ENCODE peak calls at places on chromosome 3, in eight cellular contexts. H is uterus, O is IMR-90, B is kidney, Y is natural killer cell, G is GM13976, X is fibroblast of pulmonary artery, R is HFFc6. M is an unnamed sample.

GRCh38 chr3:47018269-47018611 is 38.8 kb downstream of the NBEAL2 start:
- DNase-seq in H (no peak), O (no peak), B (no peak), Y (no peak), G (no peak), X (no peak), R (no peak), M (no peak)

GRCh38 chr3:78337801-78338211 is 1297.9 kb downstream of the ROBO2 start:
- DNase-seq in H (no peak), O (no peak), B (no peak), Y (no peak), G (no peak), X (peak), R (peak), M (no peak)

GRCh38 chr3:141202682-141203081 is 28.9 kb upstream of the PXYLP1 start:
- DNase-seq in H (no peak), O (no peak), B (no peak), Y (no peak), G (no peak), X (no peak), R (no peak), M (no peak)

GRCh38 chr3:45367451-45367850 is 20.9 kb upstream of the LARS2 start:
- DNase-seq in H (no peak), O (peak), B (no peak), Y (no peak), G (no peak), X (peak), R (peak), M (no peak)

GRCh38 chr3:6018456-6018855 is 830.9 kb downstream of the EDEM1 start:
- DNase-seq in H (no peak), O (no peak), B (no peak), Y (no peak), G (no peak), X (no peak), R (no peak), M (no peak)

GRCh38 chr3:132660056-132660744 is at the start of gene UBA5:
- DNase-seq in H (peak), O (peak), B (peak), Y (peak), G (peak), X (peak), R (peak), M (peak)

GRCh38 chr3:182007441-182007840 is 295.7 kb downstream of the SOX2 start:
- DNase-seq in H (no peak), O (no peak), B (no peak), Y (no peak), G (no peak), X (no peak), R (no peak), M (no peak)

GRCh38 chr3:111785034-111785433 is 74.0 kb upstream of the PHLDB2 start:
- DNase-seq in H (no peak), O (no peak), B (no peak), Y (no peak), G (no peak), X (peak), R (no peak), M (no peak)

GRCh38 chr3:80232760-80233159 is 465.0 kb upstream of the ROBO1 start:
- DNase-seq in H (no peak), O (peak), B (no peak), Y (no peak), G (no peak), X (peak), R (no peak), M (no peak)

GRCh38 chr3:130533247-130533646 is 16.3 kb downstream of the COL6A6 start:
- DNase-seq in H (no peak), O (no peak), B (no peak), Y (no peak), G (no peak), X (no peak), R (no peak), M (no peak)

GRCh38 chr3:15646924-15647511 is 45.5 kb downstream of the BTD start:
- DNase-seq in H (peak), O (peak), B (peak), Y (no peak), G (no peak), X (peak), R (peak), M (no peak)

GRCh38 chr3:154148541-154148940 is 27.4 kb downstream of the ARHGEF26 start:
- DNase-seq in H (no peak), O (no peak), B (no peak), Y (no peak), G (no peak), X (no peak), R (no peak), M (no peak)

GRCh38 chr3:11944052-11944673 is 60.0 kb upstream of the SYN2 start:
- DNase-seq in H (no peak), O (peak), B (no peak), Y (no peak), G (no peak), X (peak), R (peak), M (no peak)

GRCh38 chr3:113695426-113695817 is 1.0 kb downstream of the USF3 start:
- DNase-seq in H (no peak), O (peak), B (no peak), Y (no peak), G (peak), X (peak), R (peak), M (no peak)

GRCh38 chr3:140394488-140395133 is 283.3 kb upstream of the TRIM42 start:
- DNase-seq in H (no peak), O (no peak), B (no peak), Y (no peak), G (no peak), X (no peak), R (no peak), M (no peak)

GRCh38 chr3:160340351-160340750 is 58.7 kb downstream of the IFT80 start:
- DNase-seq in H (no peak), O (no peak), B (no peak), Y (no peak), G (no peak), X (no peak), R (no peak), M (no peak)
- TF ChIP-seq CTCF in H (no peak), O (no peak), B (no peak), Y (no peak), G (no peak), X (no peak), R (no peak), M (no peak)

GRCh38 chr3:147313513-147313912 is 92.8 kb downstream of the ZIC4 start:
- DNase-seq in H (no peak), O (no peak), B (no peak), Y (no peak), G (no peak), X (no peak), R (no peak), M (no peak)
- TF ChIP-seq CTCF in H (no peak), O (no peak), B (no peak), Y (no peak), G (no peak), X (no peak), R (no peak), M (no peak)

DNA sequence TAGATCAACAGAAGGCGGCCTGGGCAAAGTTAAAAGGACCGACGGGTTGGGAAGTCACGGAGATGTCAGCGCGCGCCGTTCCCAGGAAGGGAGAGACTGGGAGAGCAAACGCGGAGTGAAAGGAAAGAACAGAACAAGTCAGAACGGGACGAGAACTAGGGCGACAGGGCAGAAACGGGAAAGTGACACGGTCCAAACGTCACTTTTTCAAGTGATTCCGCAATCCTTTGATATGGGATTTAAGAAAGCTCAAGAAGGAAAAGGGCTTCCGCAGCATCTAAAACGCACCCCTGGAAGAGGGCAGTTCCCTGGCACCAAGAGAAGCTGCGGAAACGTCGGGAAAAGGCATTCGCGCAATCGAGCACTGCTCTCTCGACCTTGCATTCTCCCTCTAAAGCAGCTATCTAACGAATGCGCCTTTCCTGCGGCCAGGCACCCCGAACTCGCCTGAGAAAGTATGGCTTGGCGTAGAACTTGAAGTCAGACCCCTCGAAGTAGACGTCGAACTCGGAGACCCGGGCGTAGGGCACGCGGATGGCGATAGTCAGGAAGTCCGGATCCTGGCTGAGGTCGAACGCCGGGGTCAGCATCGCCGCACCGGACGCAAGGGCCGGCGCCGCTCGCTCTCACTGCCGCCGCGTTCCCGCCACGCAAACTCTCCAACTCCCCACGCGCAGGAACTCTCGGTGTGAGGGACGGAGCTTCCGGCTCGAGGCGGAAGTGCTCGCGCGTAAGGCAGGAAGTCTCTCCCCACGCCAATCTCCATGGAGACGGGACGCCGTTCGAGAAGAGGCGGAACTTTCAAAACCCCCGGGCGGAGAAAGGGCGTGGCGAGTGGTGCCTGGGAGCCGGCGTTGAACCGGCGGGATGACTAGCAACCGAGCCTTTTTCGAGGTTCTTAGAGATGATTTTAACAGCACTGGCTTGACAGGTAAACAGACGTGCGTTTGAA is at the start of gene SHQ1:
- DNase-seq in H (peak), O (peak), B (peak), Y (peak), G (peak), X (peak), R (peak), M (peak)
- TF ChIP-seq CTCF in H (no peak), O (no peak), B (no peak), Y (no peak), G (no peak), X (no peak), R (no peak), M (no peak)

GRCh38 chr3:185661772-185662171 is 75.7 kb downstream of the SENP2 start:
- DNase-seq in H (no peak), O (no peak), B (no peak), Y (peak), G (no peak), X (no peak), R (no peak), M (no peak)

GRCh38 chr3:185658943-185659342 is 72.8 kb downstream of the SENP2 start:
- DNase-seq in H (no peak), O (no peak), B (no peak), Y (no peak), G (no peak), X (no peak), R (no peak), M (no peak)

GRCh38 chr3:185658504-185658912 is 72.4 kb downstream of the SENP2 start:
- DNase-seq in H (peak), O (peak), B (peak), Y (no peak), G (no peak), X (peak), R (peak), M (no peak)

GRCh38 chr3:185657691-185658503 is 71.8 kb downstream of the SENP2 start:
- DNase-seq in H (no peak), O (no peak), B (no peak), Y (no peak), G (no peak), X (no peak), R (no peak), M (no peak)

DNA sequence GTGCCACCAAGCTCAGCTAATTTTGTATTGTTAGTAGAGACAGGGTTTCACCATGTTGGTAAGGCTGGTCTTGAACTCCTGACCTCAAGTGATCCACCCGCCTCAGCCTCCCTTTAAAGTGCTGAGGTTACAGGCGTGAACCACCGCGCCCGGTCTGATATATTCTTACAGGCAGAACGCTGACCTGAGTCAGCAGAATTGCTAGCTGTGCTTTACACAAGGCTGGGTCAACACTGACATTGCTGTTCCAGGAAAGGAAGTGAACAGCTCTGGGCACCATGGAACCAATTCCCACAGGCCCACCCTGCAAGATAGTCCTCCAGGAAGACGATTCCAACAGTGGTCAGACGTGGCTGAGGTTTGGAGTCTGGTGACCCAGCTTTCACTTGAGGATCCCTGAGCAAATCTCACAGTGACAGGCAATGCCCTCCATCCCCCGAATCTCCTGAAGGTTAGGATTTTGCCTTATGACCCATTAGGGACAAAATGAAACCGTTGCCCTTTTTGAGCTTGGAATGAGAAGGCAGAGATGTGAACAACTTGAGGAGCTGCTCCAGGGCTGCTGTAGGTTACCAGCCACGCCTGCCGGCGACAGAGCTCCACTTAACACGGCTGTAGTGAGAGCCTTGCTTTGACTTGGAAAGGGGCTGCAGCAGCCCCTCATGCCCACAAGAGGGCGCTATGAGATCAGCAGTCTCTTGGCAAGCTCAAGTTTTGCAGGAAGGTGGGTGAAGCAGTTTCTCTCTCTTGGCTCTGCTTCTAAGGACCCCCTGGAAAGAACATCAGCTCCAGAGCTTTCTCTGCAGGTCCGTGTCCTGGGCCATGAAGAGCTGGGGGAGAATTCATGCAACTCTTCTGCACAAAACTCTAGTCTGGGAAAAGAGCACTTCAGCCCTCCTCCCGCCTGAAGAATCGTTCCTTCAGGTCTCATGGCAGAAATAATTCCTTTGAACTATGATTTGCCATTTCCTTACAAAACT is 74.1 kb downstream of the SENP2 start:
- DNase-seq in H (peak), O (peak), B (peak), Y (peak), G (peak), X (peak), R (peak), M (peak)
- TF ChIP-seq CTCF in H (peak), O (peak), B (peak), Y (peak), G (peak), X (peak), R (peak), M (peak)

GRCh38 chr3:125165189-125165947 is 47.2 kb downstream of the SLC12A8 start:
- DNase-seq in H (no peak), O (peak), B (no peak), Y (no peak), G (peak), X (peak), R (peak), M (no peak)
- TF ChIP-seq CTCF in H (peak), O (peak), B (peak), Y (no peak), G (peak), X (peak), R (peak), M (peak)

M was measured in D721Med.